ENCODE peak calls at places on chromosomes 12 and 14, in seven cellular contexts. E is SK-N-SH, X is GM12878, G is HCT116, Q is K562, J is H1, F is HepG2. S is an unnamed sample.

GRCh38 chr14:99687284-99688209 is 3.4 kb downstream of the CYP46A1 start:
- DNase-seq in E (no peak), X (no peak), G (peak), Q (no peak), J (peak), F (peak), S (no peak)

GRCh38 chr12:121755591-121755990 is 37.9 kb downstream of the RHOF start:
- DNase-seq in E (no peak), X (no peak), G (no peak), Q (no peak), J (no peak), F (no peak), S (no peak)

GRCh38 chr14:104827173-104828055 is 26.5 kb downstream of the ZBTB42 start:
- DNase-seq in E (peak), X (no peak), G (peak), Q (peak), J (peak), F (peak), S (peak)

GRCh38 chr12:13505224-13505623 is 308.7 kb downstream of the EMP1 start:
- DNase-seq in E (no peak), X (no peak), G (no peak), Q (no peak), J (no peak), F (no peak), S (no peak)

GRCh38 chr12:123675436-123675835 is 4.5 kb downstream of the TCTN2 start:
- DNase-seq in E (no peak), X (no peak), G (no peak), Q (no peak), J (no peak), F (no peak), S (no peak)

GRCh38 chr12:110266980-110267620 is 13.9 kb upstream of the ATP2A2 start:
- DNase-seq in E (peak), X (no peak), G (no peak), Q (no peak), J (no peak), F (no peak), S (no peak)

GRCh38 chr12:16347391-16348298 is at the start of gene MGST1:
- DNase-seq in E (peak), X (peak), G (peak), Q (peak), J (peak), F (peak), S (no peak)

GRCh38 chr12:8912910-8913309 is 1.4 kb upstream of the PHC1 start:
- DNase-seq in E (peak), X (no peak), G (no peak), Q (peak), J (no peak), F (no peak), S (no peak)

GRCh38 chr12:68904351-68904982 is 28.5 kb downstream of the CPM start:
- DNase-seq in E (no peak), X (no peak), G (no peak), Q (no peak), J (no peak), F (no peak), S (no peak)

GRCh38 chr14:61284001-61284400 is 2.9 kb upstream of the TMEM30B start:
- DNase-seq in E (no peak), X (no peak), G (no peak), Q (no peak), J (no peak), F (no peak), S (no peak)

GRCh38 chr14:63501429-63501828 is 41.7 kb downstream of the PPP2R5E start:
- DNase-seq in E (no peak), X (no peak), G (no peak), Q (no peak), J (no peak), F (no peak), S (no peak)

GRCh38 chr14:70087380-70087697 is 101.4 kb downstream of the SLC8A3 start:
- DNase-seq in E (no peak), X (no peak), G (no peak), Q (no peak), J (no peak), F (no peak), S (no peak)

GRCh38 chr14:56933446-56933845 is 123.2 kb upstream of the OTX2 start:
- DNase-seq in E (no peak), X (no peak), G (no peak), Q (no peak), J (no peak), F (no peak), S (no peak)

GRCh38 chr12:49283541-49284429 is 11.2 kb upstream of the PRPH start:
- DNase-seq in E (peak), X (no peak), G (no peak), Q (no peak), J (peak), F (no peak), S (no peak)

GRCh38 chr14:23141706-23142467 is 22.8 kb upstream of the CEBPE start:
- DNase-seq in E (peak), X (no peak), G (no peak), Q (no peak), J (no peak), F (no peak), S (peak)

GRCh38 chr14:101604228-101604934 is 43.1 kb downstream of the DIO3 start:
- DNase-seq in E (no peak), X (no peak), G (no peak), Q (no peak), J (no peak), F (no peak), S (no peak)

GRCh38 chr14:79809849-79810612 is 401.3 kb downstream of the DIO2 start:
- DNase-seq in E (no peak), X (no peak), G (no peak), Q (no peak), J (no peak), F (no peak), S (no peak)

GRCh38 chr12:31868980-31869379 is 90.2 kb upstream of the RESF1 start:
- DNase-seq in E (peak), X (no peak), G (no peak), Q (no peak), J (no peak), F (no peak), S (peak)

GRCh38 chr14:20799444-20799843 is 3.2 kb downstream of the RNASE1 start:
- DNase-seq in E (no peak), X (no peak), G (no peak), Q (no peak), J (no peak), F (no peak), S (no peak)

GRCh38 chr12:93763746-93764147 is 86.6 kb downstream of the CRADD start:
- DNase-seq in E (no peak), X (no peak), G (no peak), Q (no peak), J (no peak), F (no peak), S (peak)

GRCh38 chr12:12510141-12510540 is 52.5 kb downstream of the DUSP16 start:
- DNase-seq in E (no peak), X (no peak), G (no peak), Q (no peak), J (no peak), F (no peak), S (no peak)

GRCh38 chr12:5503774-5504173 is 71.9 kb downstream of the NTF3 start:
- DNase-seq in E (no peak), X (no peak), G (no peak), Q (no peak), J (no peak), F (no peak), S (no peak)

GRCh38 chr14:106528717-106529116 is 1002.3 kb downstream of the TMEM121 start:
- DNase-seq in E (no peak), X (no peak), G (no peak), Q (no peak), J (no peak), F (no peak), S (no peak)

GRCh38 chr14:54486685-54487084 is 2.1 kb downstream of the GMFB start:
- DNase-seq in E (no peak), X (no peak), G (no peak), Q (peak), J (no peak), F (no peak), S (no peak)

GRCh38 chr12:132218915-132219314 is 74.7 kb downstream of the NOC4L start:
- DNase-seq in E (peak), X (no peak), G (peak), Q (peak), J (no peak), F (peak), S (peak)

GRCh38 chr14:45251912-45252311 is 1.1 kb downstream of the MIS18BP1 start:
- DNase-seq in E (peak), X (peak), G (no peak), Q (peak), J (no peak), F (peak), S (peak)

GRCh38 chr14:93757185-93757584 is 31.1 kb downstream of the PRIMA1 start:
- DNase-seq in E (no peak), X (no peak), G (no peak), Q (no peak), J (no peak), F (no peak), S (no peak)

GRCh38 chr14:53896773-53897172 is 59.9 kb downstream of the BMP4 start:
- DNase-seq in E (no peak), X (no peak), G (no peak), Q (no peak), J (no peak), F (no peak), S (no peak)

GRCh38 chr14:105840266-105841021 is 314.1 kb downstream of the TMEM121 start:
- DNase-seq in E (peak), X (no peak), G (no peak), Q (no peak), J (no peak), F (no peak), S (no peak)

GRCh38 chr14:81005540-81006228 is 50.3 kb downstream of the TSHR start:
- DNase-seq in E (no peak), X (no peak), G (no peak), Q (peak), J (no peak), F (no peak), S (no peak)

GRCh38 chr12:4148418-4149056 is 125.0 kb upstream of the CCND2 start:
- DNase-seq in E (no peak), X (peak), G (no peak), Q (no peak), J (no peak), F (no peak), S (no peak)

GRCh38 chr12:4144676-4145075 is 128.9 kb upstream of the CCND2 start:
- DNase-seq in E (no peak), X (no peak), G (no peak), Q (no peak), J (no peak), F (no peak), S (no peak)

GRCh38 chr12:4147051-4147481 is 126.5 kb upstream of the CCND2 start:
- DNase-seq in E (no peak), X (no peak), G (no peak), Q (no peak), J (no peak), F (no peak), S (no peak)

GRCh38 chr12:4143909-4144308 is 129.7 kb upstream of the CCND2 start:
- DNase-seq in E (no peak), X (no peak), G (peak), Q (no peak), J (no peak), F (peak), S (peak)

GRCh38 chr12:4145990-4146859 is 127.3 kb upstream of the CCND2 start:
- DNase-seq in E (no peak), X (peak), G (no peak), Q (no peak), J (no peak), F (no peak), S (no peak)
- TF ChIP-seq JUND in E (no peak), X (no peak), G (no peak), Q (no peak), J (no peak), F (no peak), S (no peak)

GRCh38 chr12:52280796-52281560 is 6.5 kb downstream of the KRT86 start:
- DNase-seq in E (no peak), X (no peak), G (peak), Q (no peak), J (no peak), F (peak), S (peak)

GRCh38 chr12:52285851-52286530 is 5.3 kb downstream of the KRT81 start:
- DNase-seq in E (no peak), X (no peak), G (no peak), Q (no peak), J (no peak), F (no peak), S (no peak)

GRCh38 chr12:52280319-52280795 is 5.9 kb downstream of the KRT86 start:
- DNase-seq in E (no peak), X (no peak), G (peak), Q (no peak), J (no peak), F (peak), S (no peak)

GRCh38 chr12:52284562-52285171 is 6.7 kb downstream of the KRT81 start:
- DNase-seq in E (no peak), X (no peak), G (no peak), Q (no peak), J (no peak), F (no peak), S (no peak)

DNA sequence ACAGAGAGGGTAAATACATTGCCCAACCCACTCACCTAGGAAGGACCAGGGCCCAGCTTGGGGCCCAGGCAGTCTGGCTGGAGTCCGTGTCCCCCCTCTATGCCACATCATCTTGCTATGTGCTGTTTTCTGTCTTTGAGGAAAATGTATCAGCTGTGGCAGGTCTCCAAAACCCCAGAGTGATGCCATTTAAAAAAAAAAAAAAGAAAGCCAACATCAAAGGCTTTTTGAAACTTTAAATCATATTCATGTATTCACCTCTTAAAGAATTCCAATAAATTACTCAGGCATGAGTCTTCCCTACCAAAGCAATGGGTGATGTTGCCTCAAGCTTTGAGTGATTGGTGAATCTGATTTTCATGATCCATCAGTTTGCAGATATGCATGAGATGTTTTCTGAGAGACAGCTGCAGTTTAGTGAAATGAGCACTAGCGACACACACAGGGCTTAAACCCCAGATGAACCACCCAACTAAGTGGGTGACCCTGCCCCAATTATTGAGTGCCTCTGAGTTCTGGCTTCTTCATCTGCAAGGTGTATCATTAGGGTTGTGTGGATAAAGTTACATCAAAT is 6.1 kb downstream of the KRT81 start:
- DNase-seq in E (no peak), X (no peak), G (no peak), Q (no peak), J (no peak), F (no peak), S (no peak)
- TF ChIP-seq JUND in E (peak), X (no peak), G (no peak), Q (no peak), J (no peak), F (no peak), S (no peak)

DNA sequence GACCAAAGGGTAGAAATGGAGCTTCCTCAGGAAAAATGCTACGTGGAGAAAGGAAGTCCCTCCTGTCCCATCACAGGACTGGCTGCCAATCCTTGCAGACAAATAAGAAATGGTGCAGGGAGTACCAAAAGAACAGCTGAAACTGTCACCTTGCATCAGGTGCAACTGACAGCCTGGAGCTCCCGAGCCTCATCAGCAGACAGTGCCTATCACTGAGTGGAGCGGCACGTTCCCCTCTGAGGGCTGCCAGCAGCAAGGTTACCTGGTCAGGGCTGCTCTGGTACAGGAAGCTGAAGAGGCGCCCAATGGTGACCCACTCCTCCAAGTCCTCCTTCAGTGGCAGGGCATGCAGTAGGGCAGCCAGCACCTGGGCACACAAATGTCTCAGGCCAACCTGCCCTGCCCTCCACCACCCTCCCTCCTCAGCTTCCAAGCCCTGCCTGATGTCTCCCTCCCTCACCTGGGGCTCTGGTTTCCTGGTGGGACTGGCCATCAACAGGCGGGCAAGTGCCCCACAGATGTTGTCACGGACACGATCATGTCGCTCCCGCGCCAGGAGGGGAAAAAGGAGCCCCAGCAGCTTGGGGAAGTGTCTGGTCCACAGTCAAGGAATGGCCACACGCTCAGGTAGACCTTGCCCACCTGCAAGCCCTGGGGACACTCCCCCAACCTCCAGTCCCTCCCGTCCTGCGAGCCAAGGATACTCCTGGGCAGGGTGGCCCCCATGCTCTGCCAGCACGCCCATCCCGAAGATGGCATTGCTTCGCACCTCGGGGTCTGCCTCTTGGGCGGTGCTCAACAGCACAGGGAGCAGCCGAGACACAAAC is 7.2 kb downstream of the IPO4 start:
- DNase-seq in E (no peak), X (no peak), G (no peak), Q (no peak), J (no peak), F (no peak), S (no peak)
- TF ChIP-seq JUND in E (no peak), X (no peak), G (no peak), Q (no peak), J (no peak), F (no peak), S (no peak)

DNA sequence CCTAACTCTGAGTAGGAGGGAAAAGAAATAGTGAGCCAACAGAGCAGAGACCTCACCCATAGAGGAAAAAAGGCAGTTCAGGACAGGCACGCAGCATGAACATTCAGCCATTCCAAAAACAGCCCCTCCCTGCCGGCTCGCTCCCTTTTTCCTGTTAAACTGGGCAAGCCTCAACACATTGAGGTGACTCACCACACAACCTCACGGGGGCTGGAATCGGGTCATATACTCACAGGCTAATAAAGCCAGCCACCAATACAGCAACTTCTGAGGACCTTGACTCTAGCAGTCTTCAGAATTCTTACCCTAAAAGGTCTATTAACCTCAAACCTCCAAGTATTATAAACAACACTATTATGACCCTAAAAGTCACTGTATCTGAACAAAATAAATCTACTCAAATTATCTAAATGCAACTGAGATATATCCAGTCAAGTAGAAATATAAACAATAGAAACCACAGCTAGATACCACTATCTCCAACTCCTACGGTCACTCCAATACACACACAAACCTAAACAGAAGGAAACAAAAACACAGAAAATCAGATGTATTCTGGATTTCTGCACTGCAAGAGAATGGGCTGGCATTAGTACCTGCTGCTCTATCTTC is 6.3 kb downstream of the YBX3 start:
- DNase-seq in E (no peak), X (no peak), G (peak), Q (no peak), J (no peak), F (no peak), S (no peak)
- TF ChIP-seq JUND in E (no peak), X (no peak), G (peak), Q (no peak), J (peak), F (no peak), S (no peak)